ENCODE peak calls at places on chromosomes 7 and 10, in six cellular contexts. T is astrocyte of the cerebellum; C is CD4-positive, CD25-positive, alpha-beta regulatory T cell; K is fibroblast of mammary gland; M is left lung; Q is lower lobe of right lung. Y is an unnamed sample.
A peak's percentile ranks its signal among the peaks of the same experiment; 100 is the strongest.

GRCh38 chr7:1767524-1767923 is 97.4 kb downstream of the ELFN1 start:
- DNase-seq in M (no peak), C (no peak), T (no peak), K (peak; percentile 10), Q (no peak), Y (no peak)

GRCh38 chr7:66747385-66748126 is 7.0 kb downstream of the RABGEF1 start:
- DNase-seq in Q (no peak), K (no peak), T (no peak), C (no peak), M (no peak), Y (peak; percentile 21)

GRCh38 chr10:11208908-11209809 is 191.5 kb downstream of the CELF2 start:
- DNase-seq in T (no peak), C (peak; percentile 18), M (no peak), K (no peak), Q (no peak), Y (no peak)

GRCh38 chr10:132443998-132444876 is 47.2 kb downstream of the PWWP2B start:
- DNase-seq in Q (no peak), C (no peak), K (no peak), T (no peak), M (peak; percentile 36), Y (no peak)

GRCh38 chr7:26944959-26945358 is 80.6 kb upstream of the SKAP2 start:
- DNase-seq in T (no peak), K (no peak), M (no peak), C (no peak), Q (no peak), Y (no peak)

GRCh38 chr7:111274882-111275281 is 184.0 kb downstream of the LRRN3 start:
- DNase-seq in Q (no peak), T (peak; percentile 8), C (no peak), M (no peak), K (peak; percentile 4), Y (peak; percentile 13)

GRCh38 chr10:2978111-2978510 is 89.2 kb upstream of the PFKP start:
- DNase-seq in M (no peak), K (peak; percentile 72), T (peak; percentile 55), C (peak; percentile 11), Q (no peak), Y (peak; percentile 75)

GRCh38 chr7:157004839-157005455 is 5.5 kb downstream of the MNX1 start:
- DNase-seq in T (no peak), C (no peak), Q (no peak), K (no peak), M (no peak), Y (no peak)

GRCh38 chr10:124130198-124130597 is 36.8 kb upstream of the CHST15 start:
- DNase-seq in M (no peak), K (no peak), C (no peak), Q (no peak), T (no peak), Y (no peak)

GRCh38 chr10:29834990-29835569 is 200.3 kb upstream of the SVIL start:
- DNase-seq in M (no peak), Q (no peak), K (peak; percentile 83), C (no peak), T (no peak), Y (peak; percentile 19)

GRCh38 chr10:58467931-58468635 is 44.6 kb upstream of the BICC1 start:
- DNase-seq in K (no peak), T (no peak), Q (no peak), M (no peak), C (no peak), Y (no peak)

GRCh38 chr7:51635801-51636200 is 319.2 kb upstream of the COBL start:
- DNase-seq in Q (no peak), T (no peak), M (no peak), C (no peak), K (no peak), Y (no peak)

GRCh38 chr10:24826022-24826421 is 102.3 kb upstream of the ARHGAP21 start:
- DNase-seq in C (peak; percentile 31), K (peak; percentile 92), M (no peak), T (peak; percentile 53), Q (no peak), Y (peak; percentile 84)

GRCh38 chr10:98673156-98673765 is 226.5 kb upstream of the HPS1 start:
- DNase-seq in K (peak; percentile 48), Q (no peak), T (no peak), C (no peak), M (no peak), Y (no peak)

GRCh38 chr7:98719396-98719795 is 102.3 kb downstream of the NPTX2 start:
- DNase-seq in M (no peak), T (no peak), K (no peak), Q (no peak), C (no peak), Y (no peak)

GRCh38 chr7:98711945-98712344 is 94.9 kb downstream of the NPTX2 start:
- DNase-seq in K (no peak), C (no peak), M (no peak), Q (no peak), T (no peak), Y (no peak)

DNA sequence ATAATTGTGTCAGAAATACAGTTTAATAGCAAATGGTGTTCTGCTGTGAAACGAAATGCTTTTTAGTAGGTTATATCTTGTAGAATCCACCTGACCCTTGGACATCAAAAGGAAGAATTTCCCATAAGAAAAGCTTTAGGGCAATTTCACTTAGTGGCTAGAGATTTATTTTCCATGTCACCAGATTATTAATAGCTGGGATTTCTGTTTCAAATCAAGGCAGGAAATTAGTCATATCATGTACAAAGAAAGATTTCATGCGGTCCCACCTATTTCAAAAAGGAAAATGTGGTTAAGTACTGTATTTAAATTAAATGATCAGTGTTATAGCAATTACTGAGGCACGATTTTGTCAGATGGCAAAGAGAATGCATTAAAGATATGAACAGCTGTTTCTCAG is 96.3 kb downstream of the NPTX2 start:
- DNase-seq in T (no peak), C (no peak), Q (no peak), M (no peak), K (no peak), Y (no peak)
- H3K4me3 ChIP-seq in T (no peak overlapping the region), C (no peak overlapping the region), Q (no peak overlapping the region), M (no peak overlapping the region), K (no peak overlapping the region), Y (no peak overlapping the region)

GRCh38 chr10:88111294-88111693 is 247.9 kb downstream of the PTEN start:
- DNase-seq in C (no peak), M (no peak), T (no peak), Q (no peak), K (no peak), Y (no peak)
- H3K4me3 ChIP-seq in C (no peak overlapping the region), M (no peak overlapping the region), T (no peak overlapping the region), Q (no peak overlapping the region), K (no peak overlapping the region), Y (no peak overlapping the region)

GRCh38 chr10:92692697-92693533 is 3.2 kb downstream of the HHEX start:
- DNase-seq in T (no peak), M (no peak), C (no peak), K (no peak), Q (no peak), Y (no peak)

GRCh38 chr10:92690211-92691041 is 671 bp downstream of the HHEX start:
- DNase-seq in T (no peak), K (peak; percentile 45), C (peak; percentile 32), M (peak; percentile 97), Q (peak; percentile 84), Y (no peak)

GRCh38 chr10:92691042-92691590 is 1.4 kb downstream of the HHEX start:
- DNase-seq in C (no peak), Q (peak; percentile 60), K (no peak), M (peak; percentile 76), T (no peak), Y (no peak)

GRCh38 chr10:92692085-92692671 is 2.4 kb downstream of the HHEX start:
- DNase-seq in T (no peak), C (no peak), Q (no peak), K (no peak), M (peak; percentile 82), Y (no peak)

GRCh38 chr10:92691591-92692084 is 1.9 kb downstream of the HHEX start:
- DNase-seq in Q (peak; percentile 84), C (no peak), T (no peak), M (peak; percentile 93), K (no peak), Y (no peak)
- H3K4me3 ChIP-seq in Q (peak overlapping the region; percentile 73), C (no peak overlapping the region), T (peak overlapping the region; percentile 3), M (peak overlapping the region; percentile 87), K (no peak overlapping the region), Y (no peak overlapping the region)

GRCh38 chr7:16463520-16463919 is 2.0 kb downstream of the SOSTDC1 start:
- DNase-seq in M (no peak), C (no peak), T (no peak), K (no peak), Q (no peak), Y (no peak)
- H3K4me3 ChIP-seq in M (no peak overlapping the region), C (no peak overlapping the region), T (no peak overlapping the region), K (no peak overlapping the region), Q (peak overlapping the region; percentile 6), Y (no peak overlapping the region)

DNA sequence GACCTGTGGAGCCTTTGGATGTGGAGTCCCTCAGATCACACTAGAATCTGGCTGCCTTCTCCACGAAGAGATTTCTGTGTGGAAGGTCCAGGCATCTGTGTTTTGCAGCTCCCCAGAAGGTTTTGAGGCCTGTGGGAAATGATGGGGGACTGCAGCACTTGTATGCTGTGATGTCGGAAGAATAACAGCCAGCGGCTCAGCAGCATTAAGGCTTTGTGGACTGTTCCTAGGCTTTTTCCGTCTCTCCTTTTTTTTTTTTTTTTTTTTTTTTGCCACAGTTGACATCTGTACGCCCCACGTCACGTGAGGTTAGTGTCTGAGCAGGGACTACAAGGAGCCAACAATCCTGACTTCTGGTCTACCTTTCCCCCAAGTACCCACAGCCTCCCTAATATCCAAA is 181.3 kb downstream of the PFKFB3 start:
- DNase-seq in Q (no peak), C (no peak), M (no peak), K (no peak), T (no peak), Y (no peak)
- H3K4me3 ChIP-seq in Q (no peak overlapping the region), C (no peak overlapping the region), M (no peak overlapping the region), K (no peak overlapping the region), T (no peak overlapping the region), Y (no peak overlapping the region)

GRCh38 chr7:102295346-102296178 is 8.9 kb downstream of the SH2B2 start:
- DNase-seq in Q (no peak), T (no peak), C (no peak), M (no peak), K (no peak), Y (no peak)

GRCh38 chr7:102291056-102291915 is 4.6 kb downstream of the SH2B2 start:
- DNase-seq in T (no peak), Q (no peak), M (peak; percentile 60), C (no peak), K (no peak), Y (no peak)

GRCh38 chr7:102294589-102294988 is 7.9 kb downstream of the SH2B2 start:
- DNase-seq in M (no peak), K (no peak), C (no peak), T (no peak), Q (no peak), Y (no peak)

GRCh38 chr7:102291916-102292267 is 5.2 kb downstream of the SH2B2 start:
- DNase-seq in K (no peak), T (no peak), C (no peak), M (no peak), Q (no peak), Y (no peak)

GRCh38 chr7:102292813-102293798 is 6.4 kb downstream of the SH2B2 start:
- DNase-seq in Q (no peak), M (no peak), C (no peak), T (no peak), K (no peak), Y (no peak)
- H3K4me3 ChIP-seq in Q (no peak overlapping the region), M (no peak overlapping the region), C (no peak overlapping the region), T (no peak overlapping the region), K (no peak overlapping the region), Y (no peak overlapping the region)